ENCODE peak calls at places on chromosomes 5 and 9, in five cellular contexts. W is GM12878, P is HepG2, D is H1, N is K562. X is an unnamed sample.

GRCh38 chr9:10146517-10147331 is 466.1 kb downstream of the PTPRD start:
- DNase-seq in W (no peak), P (peak), D (no peak), N (no peak), X (no peak)

GRCh38 chr9:27385606-27386005 is 88.7 kb upstream of the EQTN start:
- DNase-seq in W (no peak), P (no peak), D (no peak), N (no peak), X (no peak)

GRCh38 chr5:1946122-1946677 is 63.5 kb upstream of the IRX4 start:
- DNase-seq in W (no peak), P (no peak), D (no peak), N (no peak), X (no peak)

GRCh38 chr5:55030676-55031445 is 6.8 kb downstream of the GZMK start:
- DNase-seq in W (no peak), P (no peak), D (no peak), N (no peak), X (no peak)

GRCh38 chr5:111415053-111415452 is 97.3 kb downstream of the STARD4 start:
- DNase-seq in W (no peak), P (no peak), D (no peak), N (no peak), X (no peak)

GRCh38 chr5:131758520-131758900 is 38.3 kb downstream of the FNIP1 start:
- DNase-seq in W (no peak), P (no peak), D (no peak), N (no peak), X (no peak)

GRCh38 chr5:152181461-152181860 is 223.6 kb downstream of the NMUR2 start:
- DNase-seq in W (no peak), P (no peak), D (no peak), N (no peak), X (no peak)

GRCh38 chr5:94623026-94623425 is 4.6 kb downstream of the SLF1 start:
- DNase-seq in W (no peak), P (no peak), D (no peak), N (no peak), X (no peak)

GRCh38 chr9:73153793-73154227 is 2.1 kb downstream of the ANXA1 start:
- DNase-seq in W (no peak), P (no peak), D (no peak), N (peak), X (no peak)

GRCh38 chr9:120386390-120387131 is 193.4 kb downstream of the CDK5RAP2 start:
- DNase-seq in W (no peak), P (peak), D (no peak), N (no peak), X (no peak)

GRCh38 chr5:174374206-174374605 is 328.7 kb downstream of the NSG2 start:
- DNase-seq in W (no peak), P (no peak), D (no peak), N (no peak), X (no peak)

GRCh38 chr9:136403538-136403914 is 3.6 kb upstream of the SNAPC4 start:
- DNase-seq in W (peak), P (no peak), D (no peak), N (no peak), X (no peak)

GRCh38 chr5:83472508-83473343 is 1.2 kb downstream of the VCAN start:
- DNase-seq in W (no peak), P (no peak), D (peak), N (peak), X (no peak)

GRCh38 chr5:14849516-14850294 is 21.9 kb downstream of the ANKH start:
- DNase-seq in W (no peak), P (no peak), D (no peak), N (no peak), X (no peak)

GRCh38 chr9:115042781-115043509 is 75.0 kb downstream of the TNC start:
- DNase-seq in W (peak), P (no peak), D (no peak), N (no peak), X (no peak)

GRCh38 chr5:163318707-163319106 is 118.7 kb upstream of the CCNG1 start:
- DNase-seq in W (no peak), P (no peak), D (no peak), N (no peak), X (no peak)

GRCh38 chr5:151890299-151890698 is 34.4 kb downstream of the GLRA1 start:
- DNase-seq in W (no peak), P (no peak), D (no peak), N (no peak), X (no peak)

GRCh38 chr5:172744106-172745104 is 26.6 kb downstream of the DUSP1 start:
- DNase-seq in W (no peak), P (no peak), D (no peak), N (no peak), X (no peak)

GRCh38 chr5:146025681-146026080 is 79.7 kb downstream of the PLAC8L1 start:
- DNase-seq in W (no peak), P (no peak), D (no peak), N (no peak), X (no peak)

GRCh38 chr5:167785106-167785505 is 506.3 kb upstream of the WWC1 start:
- DNase-seq in W (no peak), P (no peak), D (no peak), N (no peak), X (no peak)

GRCh38 chr9:133375116-133375723 is 640 bp downstream of the SURF4 start:
- DNase-seq in W (no peak), P (peak), D (no peak), N (peak), X (no peak)

GRCh38 chr9:4334439-4334838 is 34.6 kb upstream of the GLIS3 start:
- DNase-seq in W (no peak), P (peak), D (no peak), N (no peak), X (peak)

GRCh38 chr5:60943624-60944023 is 1.2 kb downstream of the ERCC8 start:
- DNase-seq in W (no peak), P (no peak), D (no peak), N (no peak), X (no peak)

GRCh38 chr5:114434396-114435219 is 72.7 kb downstream of the KCNN2 start:
- DNase-seq in W (no peak), P (no peak), D (no peak), N (no peak), X (no peak)

GRCh38 chr9:19992556-19992955 is 203.7 kb upstream of the SLC24A2 start:
- DNase-seq in W (no peak), P (no peak), D (no peak), N (no peak), X (no peak)

GRCh38 chr5:116453920-116454319 is 120.7 kb downstream of the SEMA6A start:
- DNase-seq in W (no peak), P (peak), D (no peak), N (no peak), X (no peak)

GRCh38 chr5:143685416-143685815 is 126.5 kb upstream of the HMHB1 start:
- DNase-seq in W (no peak), P (peak), D (no peak), N (no peak), X (no peak)

GRCh38 chr5:139038618-139039305 is 159.4 kb downstream of the SIL1 start:
- DNase-seq in W (no peak), P (peak), D (peak), N (peak), X (no peak)

GRCh38 chr5:103915081-103915480 is 352.5 kb upstream of the NUDT12 start:
- DNase-seq in W (no peak), P (no peak), D (no peak), N (no peak), X (no peak)

GRCh38 chr5:42840279-42840678 is 28.6 kb upstream of the SELENOP start:
- DNase-seq in W (no peak), P (peak), D (no peak), N (no peak), X (no peak)

GRCh38 chr5:160197341-160198147 is 31.8 kb upstream of the FABP6 start:
- DNase-seq in W (no peak), P (no peak), D (peak), N (peak), X (no peak)

GRCh38 chr5:141492168-141492885 is 3.4 kb downstream of the PCDHGC5 start:
- DNase-seq in W (no peak), P (no peak), D (no peak), N (no peak), X (no peak)

GRCh38 chr5:9924614-9925013 is 294.5 kb upstream of the TAS2R1 start:
- DNase-seq in W (peak), P (no peak), D (no peak), N (no peak), X (peak)

DNA sequence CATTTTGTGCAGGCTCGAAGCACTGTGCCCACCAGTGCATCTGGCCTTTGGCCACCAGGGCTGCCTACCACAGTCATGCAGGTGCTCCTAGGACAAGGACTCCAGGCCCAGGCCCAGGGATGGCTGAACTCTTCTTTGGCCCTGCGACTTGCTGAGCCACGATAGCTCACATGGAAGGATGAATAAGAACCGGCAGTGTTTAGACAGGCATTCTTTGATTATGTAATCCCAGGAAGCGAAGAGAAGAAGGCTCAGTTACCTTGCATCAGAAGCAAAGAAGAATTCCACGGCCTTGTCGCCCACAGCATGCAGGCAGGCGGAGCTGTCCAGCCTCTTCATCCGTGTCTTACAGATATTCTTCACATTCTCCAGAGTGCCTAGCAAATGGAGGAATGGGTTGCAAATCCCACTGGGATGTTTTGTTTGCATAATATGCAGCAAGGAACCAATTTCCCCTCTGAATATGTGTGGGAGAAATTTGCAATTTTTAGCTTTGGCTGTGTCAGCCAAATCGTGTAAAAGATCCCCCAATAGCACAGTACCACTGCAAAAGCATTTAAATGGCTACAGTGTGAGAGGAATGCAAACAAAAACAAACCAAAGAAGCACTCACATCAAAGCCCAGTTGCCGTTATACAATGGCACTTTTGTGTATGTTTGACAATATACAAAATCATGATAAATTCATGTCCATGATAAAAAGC is 29.1 kb downstream of the GFPT2 start:
- DNase-seq in W (no peak), P (no peak), D (no peak), N (no peak), X (no peak)
- TF ChIP-seq CEBPB in W (no peak), P (no peak), D (no peak), N (peak), X (no peak)

DNA sequence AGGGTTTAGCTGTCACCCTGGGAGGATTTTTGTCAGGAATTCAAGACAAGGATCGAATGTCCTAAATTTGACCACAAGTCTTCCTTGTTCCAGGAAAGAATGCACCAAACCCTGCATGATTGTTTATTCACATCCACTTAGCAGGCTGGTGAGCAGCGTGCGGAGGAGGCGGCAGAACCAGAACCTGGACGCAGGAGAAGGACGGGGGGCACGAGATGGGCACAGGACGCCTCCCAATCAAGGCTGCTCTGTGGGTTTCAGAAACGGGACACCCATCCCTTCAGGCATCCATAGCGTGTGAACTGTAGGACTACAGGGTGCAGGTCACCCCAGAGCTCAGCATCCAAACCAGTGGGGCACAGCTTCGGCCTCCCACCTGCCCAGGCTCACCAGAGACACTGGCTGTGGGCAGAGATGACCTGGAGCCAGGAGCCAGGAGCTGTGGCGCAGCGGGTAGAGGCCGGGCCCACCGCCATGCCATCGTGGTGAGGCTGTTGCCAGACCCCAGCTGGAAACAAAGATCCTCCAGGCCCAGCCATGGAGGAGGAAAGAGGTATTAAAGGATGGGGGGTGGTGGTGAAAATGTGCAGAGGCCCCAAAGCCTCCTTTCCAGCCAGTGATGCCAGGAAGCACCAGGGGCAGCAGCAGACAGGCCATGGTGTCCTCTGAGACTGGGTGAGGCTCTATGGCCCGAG is 32.3 kb upstream of the ADAMTS2 start:
- DNase-seq in W (no peak), P (no peak), D (no peak), N (no peak), X (no peak)
- TF ChIP-seq JUND in W (no peak), P (no peak), D (no peak), N (no peak), X (no peak)

DNA sequence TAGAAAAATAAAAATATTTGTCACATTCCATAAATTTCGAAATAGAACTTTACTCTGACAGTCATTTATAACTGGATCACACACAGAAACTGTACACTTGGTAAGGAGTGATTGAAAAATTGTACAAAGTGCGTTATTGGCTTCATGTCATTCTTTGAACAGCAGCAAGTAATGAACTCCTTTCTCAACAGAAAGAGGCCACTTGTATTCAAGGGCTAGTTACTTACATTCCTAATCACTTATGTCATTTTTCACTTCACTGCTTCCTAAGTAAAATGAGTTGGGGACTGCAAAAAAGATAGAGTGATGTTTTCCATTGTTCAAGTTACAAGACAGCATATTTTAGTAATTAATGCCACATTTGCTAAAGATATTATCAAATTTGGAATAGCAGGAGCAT is 893.2 kb downstream of the DTWD2 start:
- DNase-seq in W (no peak), P (no peak), D (no peak), N (no peak), X (no peak)
- TF ChIP-seq CEBPB in W (no peak), P (no peak), D (no peak), N (no peak), X (no peak)

GRCh38 chr5:5221731-5222130 is 81.6 kb downstream of the ADAMTS16 start:
- DNase-seq in W (no peak), P (no peak), D (no peak), N (no peak), X (no peak)
- TF ChIP-seq JUND in W (no peak), P (no peak), D (no peak), N (no peak), X (no peak)

GRCh38 chr5:158387499-158387898 is 528.6 kb upstream of the CLINT1 start:
- DNase-seq in W (no peak), P (no peak), D (no peak), N (no peak), X (no peak)
- TF ChIP-seq CEBPB in W (no peak), P (no peak), D (no peak), N (no peak), X (no peak)

GRCh38 chr5:5570646-5571045 is 148.2 kb downstream of the ICE1 start:
- DNase-seq in W (no peak), P (no peak), D (no peak), N (no peak), X (no peak)

GRCh38 chr5:5575461-5575860 is 153.0 kb downstream of the ICE1 start:
- DNase-seq in W (no peak), P (no peak), D (no peak), N (no peak), X (no peak)

GRCh38 chr5:5573798-5574380 is 151.4 kb downstream of the ICE1 start:
- DNase-seq in W (no peak), P (no peak), D (no peak), N (no peak), X (no peak)

GRCh38 chr5:5572010-5572982 is 149.8 kb downstream of the ICE1 start:
- DNase-seq in W (no peak), P (no peak), D (no peak), N (peak), X (no peak)

GRCh38 chr5:5572983-5573797 is 150.7 kb downstream of the ICE1 start:
- DNase-seq in W (no peak), P (no peak), D (no peak), N (no peak), X (no peak)
- TF ChIP-seq JUND in W (no peak), P (no peak), D (no peak), N (no peak), X (no peak)

DNA sequence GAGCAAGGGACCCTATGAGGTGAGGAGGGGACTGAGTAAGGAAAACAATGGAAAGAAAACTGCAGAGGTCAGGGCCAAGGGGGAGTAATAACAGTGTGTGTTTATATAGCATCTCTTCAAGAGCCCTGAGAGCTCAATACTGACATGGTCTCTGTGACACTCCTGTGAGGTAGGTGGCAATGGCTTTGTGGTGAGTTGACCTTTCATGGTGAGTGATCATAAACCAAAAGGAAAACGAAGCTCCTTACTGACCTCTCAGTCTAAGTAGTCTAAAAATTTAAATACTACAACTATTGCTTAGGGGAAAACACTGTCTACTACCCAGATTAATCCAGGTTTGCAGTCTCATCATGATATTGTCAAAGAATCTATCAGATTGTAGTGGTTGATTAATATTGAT is 130.9 kb downstream of the SNCAIP start:
- DNase-seq in W (no peak), P (no peak), D (no peak), N (no peak), X (no peak)
- TF ChIP-seq CEBPB in W (no peak), P (no peak), D (no peak), N (no peak), X (no peak)

GRCh38 chr5:32259033-32259432 is 53.7 kb downstream of the MTMR12 start:
- DNase-seq in W (no peak), P (no peak), D (no peak), N (no peak), X (no peak)

GRCh38 chr5:32249668-32250067 is 63.1 kb downstream of the MTMR12 start:
- DNase-seq in W (no peak), P (peak), D (no peak), N (no peak), X (no peak)

GRCh38 chr5:32258406-32258805 is 54.3 kb downstream of the MTMR12 start:
- DNase-seq in W (no peak), P (no peak), D (no peak), N (no peak), X (no peak)

GRCh38 chr5:32251864-32252458 is 60.8 kb downstream of the MTMR12 start:
- DNase-seq in W (no peak), P (no peak), D (no peak), N (no peak), X (no peak)

DNA sequence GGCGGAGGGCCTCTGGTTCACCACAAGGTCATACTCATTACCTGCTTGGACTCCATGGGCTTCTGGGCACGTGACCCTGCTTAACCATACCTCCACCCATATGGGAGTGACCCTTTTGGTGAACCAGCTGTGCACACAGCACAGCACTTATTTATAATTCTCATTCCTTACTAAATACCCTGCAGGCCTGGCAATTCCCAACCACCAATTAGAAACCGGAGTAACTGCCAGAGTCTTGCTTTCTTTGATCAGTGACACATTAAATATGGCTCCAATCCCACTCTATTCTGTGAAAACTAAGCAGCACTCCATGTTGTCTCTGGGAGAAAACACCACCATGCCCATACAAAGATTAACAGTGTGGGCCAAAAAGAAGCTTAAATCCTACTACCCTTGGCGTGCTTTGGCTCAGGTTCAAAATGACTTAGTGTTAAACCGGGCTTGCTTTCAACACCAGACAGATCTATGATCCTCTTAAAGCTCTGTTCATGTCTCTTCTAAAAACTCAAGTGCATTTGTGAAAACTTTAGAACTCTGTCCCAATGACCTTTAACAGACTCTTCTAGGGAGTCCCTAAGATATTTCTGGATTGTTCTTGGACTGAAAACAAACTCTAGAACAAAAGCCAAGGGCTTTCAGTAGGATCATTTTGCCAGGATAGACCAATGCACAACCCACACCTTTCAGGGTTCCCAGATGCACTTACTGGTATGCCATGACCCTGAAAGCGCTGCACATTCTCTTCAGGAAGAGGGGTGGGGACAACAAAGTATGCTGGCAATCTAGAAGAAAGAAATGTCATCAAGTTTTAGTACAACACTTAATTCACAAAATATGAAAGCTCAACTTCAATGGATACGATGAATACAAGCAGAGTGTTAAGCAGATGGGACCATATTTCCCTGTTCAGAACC is 57.5 kb downstream of the MTMR12 start:
- DNase-seq in W (no peak), P (no peak), D (no peak), N (no peak), X (no peak)
- TF ChIP-seq JUND in W (no peak), P (no peak), D (no peak), N (no peak), X (no peak)

GRCh38 chr5:56164371-56164770 is 68.8 kb downstream of the ANKRD55 start:
- DNase-seq in W (no peak), P (no peak), D (no peak), N (no peak), X (no peak)

GRCh38 chr5:56160723-56161445 is 72.2 kb downstream of the ANKRD55 start:
- DNase-seq in W (no peak), P (peak), D (no peak), N (no peak), X (no peak)

GRCh38 chr5:56161446-56161838 is 71.7 kb downstream of the ANKRD55 start:
- DNase-seq in W (no peak), P (no peak), D (no peak), N (no peak), X (no peak)

GRCh38 chr5:56159521-56159947 is 73.6 kb downstream of the ANKRD55 start:
- DNase-seq in W (no peak), P (no peak), D (no peak), N (no peak), X (no peak)

GRCh38 chr5:56161927-56162326 is 71.2 kb downstream of the ANKRD55 start:
- DNase-seq in W (no peak), P (no peak), D (no peak), N (peak), X (no peak)
- TF ChIP-seq CEBPB in W (no peak), P (no peak), D (no peak), N (no peak), X (no peak)

GRCh38 chr9:129894106-129894823 is 59.0 kb downstream of the USP20 start:
- DNase-seq in W (peak), P (no peak), D (no peak), N (no peak), X (no peak)
- TF ChIP-seq JUND in W (no peak), P (no peak), D (no peak), N (no peak), X (no peak)

X was measured in HCT116.